ENCODE peak calls at places on chromosomes 7 and 10, in seven cellular contexts. G is activated gamma-delta T cell treated with Interleukin-2 at 50 U/mL for 16 hours; Z is cardiac fibroblast; U is colonic mucosa; N is PC-9; S is stromal cell of bone marrow; I is stimulated activated CD4-positive, alpha-beta T cell treated with anti-CD3 and anti-CD28 coated beads, Interleukin-15, amount 100 ng/mL, for 24 hours. K is an unnamed sample.

GRCh38 chr10:89591111-89591795 is 53.8 kb downstream of the PANK1 start:
- DNase-seq in G (no peak), Z (peak), I (no peak), U (no peak), N (no peak), S (no peak), K (no peak)

GRCh38 chr10:114334301-114334700 is 70.0 kb downstream of the AFAP1L2 start:
- DNase-seq in S (no peak), G (no peak), N (no peak), U (no peak), I (no peak), Z (peak), K (no peak)

GRCh38 chr10:122561212-122561611 is 658 bp downstream of the DMBT1 start:
- DNase-seq in S (no peak), Z (no peak), N (no peak), I (no peak), G (no peak), U (no peak), K (no peak)

GRCh38 chr10:3775671-3776551 is 9.1 kb downstream of the KLF6 start:
- DNase-seq in S (no peak), I (no peak), Z (peak), U (no peak), G (no peak), N (peak), K (peak)

GRCh38 chr10:20473361-20473760 is 423.8 kb downstream of the NEBL start:
- DNase-seq in I (no peak), N (no peak), S (peak), U (no peak), Z (peak), G (no peak), K (no peak)

GRCh38 chr7:37488163-37488759 is 39.6 kb upstream of the ELMO1 start:
- DNase-seq in G (no peak), N (no peak), Z (no peak), S (no peak), U (no peak), I (no peak), K (no peak)

GRCh38 chr10:107913317-107914294 is 749.1 kb upstream of the SORCS1 start:
- DNase-seq in G (no peak), Z (no peak), S (no peak), N (no peak), I (no peak), U (no peak), K (no peak)

GRCh38 chr7:108012499-108013430 is 9.8 kb upstream of the LAMB1 start:
- DNase-seq in N (no peak), Z (peak), I (no peak), S (no peak), G (no peak), U (peak), K (no peak)

GRCh38 chr7:34093276-34093675 is 187.9 kb downstream of the BMPER start:
- DNase-seq in U (no peak), G (no peak), S (no peak), Z (no peak), I (no peak), N (no peak), K (no peak)

GRCh38 chr10:91924212-91925021 is 847 bp downstream of the BTAF1 start:
- DNase-seq in U (no peak), Z (peak), I (no peak), S (no peak), N (no peak), G (no peak), K (no peak)

GRCh38 chr10:43205681-43206390 is 61.0 kb downstream of the RASGEF1A start:
- DNase-seq in S (no peak), U (no peak), I (peak), G (no peak), Z (no peak), N (no peak), K (no peak)

GRCh38 chr7:32846630-32847225 is 44.8 kb downstream of the KBTBD2 start:
- DNase-seq in G (peak), I (peak), Z (peak), N (peak), S (peak), U (peak), K (peak)

GRCh38 chr10:63681965-63682704 is 160.9 kb downstream of the REEP3 start:
- DNase-seq in N (no peak), G (no peak), Z (peak), I (no peak), U (no peak), S (peak), K (no peak)

GRCh38 chr7:139995034-139995915 is 67.5 kb downstream of the PARP12 start:
- DNase-seq in I (no peak), S (peak), Z (peak), G (no peak), N (no peak), U (no peak), K (no peak)

GRCh38 chr7:92836489-92837213 is at the start of gene CDK6:
- DNase-seq in N (peak), Z (peak), G (peak), U (peak), I (peak), S (no peak), K (peak)

GRCh38 chr7:77982926-77983550 is 184.5 kb downstream of the PHTF2 start:
- DNase-seq in G (no peak), N (peak), U (no peak), S (no peak), I (peak), Z (no peak), K (no peak)

GRCh38 chr7:108385834-108386422 is 70.3 kb downstream of the NRCAM start:
- DNase-seq in S (no peak), G (no peak), N (no peak), I (no peak), Z (no peak), U (no peak), K (no peak)

GRCh38 chr10:93701903-93702277 is 502 bp downstream of the FRA10AC1 start:
- DNase-seq in Z (peak), G (no peak), S (peak), U (peak), N (no peak), I (peak), K (no peak)

GRCh38 chr7:29940199-29940598 is 49.4 kb downstream of the SCRN1 start:
- DNase-seq in G (no peak), U (no peak), I (no peak), Z (no peak), S (no peak), N (no peak), K (no peak)

GRCh38 chr7:74587435-74588126 is 69.9 kb upstream of the GTF2I start:
- DNase-seq in I (no peak), G (no peak), S (peak), U (peak), Z (peak), N (peak), K (no peak)

GRCh38 chr7:96093435-96093834 is 228.5 kb downstream of the SLC25A13 start:
- DNase-seq in I (no peak), N (no peak), Z (peak), U (no peak), S (peak), G (no peak), K (no peak)

GRCh38 chr7:19522486-19522885 is 186.4 kb downstream of the POLR1F start:
- DNase-seq in N (no peak), G (no peak), Z (peak), I (no peak), S (peak), U (no peak), K (no peak)

GRCh38 chr7:85289279-85289678 is 102.4 kb upstream of the SEMA3D start:
- DNase-seq in I (no peak), N (no peak), Z (no peak), G (no peak), S (no peak), U (no peak), K (no peak)

GRCh38 chr7:143300959-143301617 is 12.9 kb downstream of the CASP2 start:
- DNase-seq in Z (no peak), U (no peak), G (no peak), S (no peak), N (no peak), I (no peak), K (no peak)

GRCh38 chr7:83178066-83178465 is 15.4 kb upstream of the PCLO start:
- DNase-seq in U (no peak), N (no peak), Z (no peak), G (no peak), S (peak), I (no peak), K (no peak)

GRCh38 chr10:62130948-62131347 is 137.7 kb downstream of the RTKN2 start:
- DNase-seq in G (no peak), S (peak), Z (peak), I (no peak), N (no peak), U (no peak), K (no peak)

GRCh38 chr10:74208997-74209396 is 58.0 kb downstream of the ADK start:
- DNase-seq in U (no peak), N (no peak), I (no peak), S (no peak), G (no peak), Z (no peak), K (no peak)

GRCh38 chr10:27660268-27660667 is 85.4 kb downstream of the MKX start:
- DNase-seq in N (no peak), U (no peak), G (no peak), I (no peak), S (no peak), Z (no peak), K (no peak)

GRCh38 chr7:156515911-156516790 is 124.4 kb upstream of the RNF32 start:
- DNase-seq in I (no peak), Z (no peak), N (no peak), G (no peak), S (no peak), U (peak), K (no peak)